ENCODE peak calls at places on chromosomes 5 and 9, in four cellular contexts. R, T, V and L are unnamed samples. For H3K27me3, the result is how much of the 10 kb centered on the place peaks cover.

GRCh38 chr5:38453506-38453905 is 102.9 kb downstream of the LIFR start:
- DNase-seq in R (peak), T (no peak), V (no peak), L (no peak)

GRCh38 chr9:32986971-32987370 is 14.5 kb downstream of the APTX start:
- DNase-seq in R (no peak), T (no peak), V (peak), L (peak)

GRCh38 chr5:62608529-62609511 is 30.2 kb downstream of the LRRC70 start:
- DNase-seq in R (no peak), T (no peak), V (no peak), L (no peak)

GRCh38 chr5:35012365-35012764 is 35.4 kb downstream of the AGXT2 start:
- DNase-seq in R (no peak), T (no peak), V (no peak), L (no peak)

GRCh38 chr9:32671333-32671732 is 35.9 kb upstream of the TAF1L start:
- DNase-seq in R (no peak), T (no peak), V (no peak), L (no peak)

GRCh38 chr5:88680253-88681132 is 202.5 kb downstream of the MEF2C start:
- DNase-seq in R (peak), T (peak), V (peak), L (no peak)

GRCh38 chr5:72383280-72384205 is 63.4 kb downstream of the PTCD2 start:
- DNase-seq in R (no peak), T (no peak), V (peak), L (peak)

GRCh38 chr5:1789838-1790462 is 9.7 kb downstream of the MRPL36 start:
- DNase-seq in R (no peak), T (peak), V (peak), L (peak)

GRCh38 chr5:167064199-167064811 is 1227.1 kb upstream of the WWC1 start:
- DNase-seq in R (no peak), T (no peak), V (no peak), L (no peak)

GRCh38 chr9:114003756-114004155 is 74.3 kb downstream of the AMBP start:
- DNase-seq in R (no peak), T (no peak), V (no peak), L (no peak)

GRCh38 chr5:448061-448765 is 5.2 kb downstream of the EXOC3 start:
- DNase-seq in R (no peak), T (no peak), V (no peak), L (no peak)

GRCh38 chr5:1421521-1422341 is 23.5 kb downstream of the SLC6A3 start:
- DNase-seq in R (no peak), T (no peak), V (no peak), L (no peak)

GRCh38 chr9:96245399-96245798 is 56.6 kb downstream of the HSD17B3 start:
- DNase-seq in R (no peak), T (no peak), V (no peak), L (no peak)

GRCh38 chr9:131589124-131589711 is 43.9 kb downstream of the PRRT1B start:
- DNase-seq in R (no peak), T (no peak), V (no peak), L (no peak)

GRCh38 chr9:121394292-121394691 is 24.2 kb upstream of the STOM start:
- DNase-seq in R (no peak), T (no peak), V (peak), L (peak)

GRCh38 chr9:113428062-113428600 is 17.6 kb downstream of the C9orf43 start:
- DNase-seq in R (no peak), T (no peak), V (no peak), L (no peak)

GRCh38 chr5:138138949-138139775 is at the start of gene NME5:
- DNase-seq in R (no peak), T (peak), V (peak), L (peak)

GRCh38 chr5:126531543-126532120 is 63.4 kb downstream of the ALDH7A1 start:
- DNase-seq in R (no peak), T (no peak), V (peak), L (no peak)

GRCh38 chr5:17763301-17763700 is 129.0 kb downstream of the TAF11L14 start:
- DNase-seq in R (no peak), T (no peak), V (peak), L (peak)

GRCh38 chr5:82162568-82162967 is 115.6 kb downstream of the RPS23 start:
- DNase-seq in R (no peak), T (no peak), V (no peak), L (no peak)

GRCh38 chr5:17224858-17225436 is 7.5 kb downstream of the BASP1 start:
- DNase-seq in R (no peak), T (no peak), V (peak), L (peak)

DNA sequence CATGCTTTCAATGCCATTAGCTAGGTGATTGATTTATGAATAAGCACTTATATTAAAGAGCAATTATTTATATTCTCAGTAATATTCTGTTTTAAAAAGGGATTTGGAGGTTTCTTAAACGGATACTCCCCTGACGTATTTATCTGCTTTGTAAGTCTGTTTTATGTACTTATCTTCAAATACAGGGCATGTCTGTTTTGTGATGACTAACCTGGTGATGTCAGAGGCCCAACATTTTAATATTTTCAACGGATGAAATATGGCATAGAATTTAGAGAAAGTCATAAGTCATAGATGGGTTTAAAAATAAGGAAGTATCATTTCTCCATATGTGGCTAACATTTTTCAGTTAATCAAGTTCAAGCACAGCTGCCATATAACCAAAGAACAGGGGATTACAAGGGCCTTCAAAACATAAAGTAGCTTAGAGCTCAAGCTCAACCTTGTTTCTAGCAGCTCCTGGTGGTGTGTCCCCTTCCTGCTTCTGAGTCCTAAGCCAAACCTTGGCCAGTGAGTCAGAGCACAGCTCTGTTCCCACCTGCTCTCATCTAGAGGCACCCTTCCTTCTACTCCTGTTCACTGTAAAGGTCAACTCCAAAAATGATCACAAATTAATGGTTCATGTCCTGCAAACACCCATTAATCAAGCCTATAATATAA is 131.4 kb downstream of the OXCT1 start:
- DNase-seq in R (no peak), T (no peak), V (peak), L (no peak)
- H3K27me3 ChIP-seq in R (under half), T (under half), V (under half), L (under half)

GRCh38 chr5:131810510-131811249 is 13.9 kb upstream of the FNIP1 start:
- DNase-seq in R (no peak), T (peak), V (peak), L (no peak)
- TF ChIP-seq CTCF in R (peak), T (peak), V (peak), L (peak)

GRCh38 chr9:133702798-133703570 is 35.2 kb downstream of the SARDH start:
- DNase-seq in R (peak), T (no peak), V (no peak), L (no peak)
- H3K27me3 ChIP-seq in R (under half), T (under half), V (under half), L (under half)

GRCh38 chr9:73165911-73166310 is 14.2 kb downstream of the ANXA1 start:
- DNase-seq in R (no peak), T (no peak), V (no peak), L (no peak)

GRCh38 chr9:73167614-73168013 is 15.9 kb downstream of the ANXA1 start:
- DNase-seq in R (no peak), T (no peak), V (no peak), L (no peak)

GRCh38 chr9:73166453-73166852 is 14.8 kb downstream of the ANXA1 start:
- DNase-seq in R (no peak), T (no peak), V (no peak), L (no peak)

GRCh38 chr9:73158723-73159122 is 7.1 kb downstream of the ANXA1 start:
- DNase-seq in R (no peak), T (no peak), V (no peak), L (no peak)

GRCh38 chr9:73162987-73163763 is 11.5 kb downstream of the ANXA1 start:
- DNase-seq in R (no peak), T (no peak), V (no peak), L (no peak)
- TF ChIP-seq CTCF in R (no peak), T (no peak), V (no peak), L (peak)

GRCh38 chr5:90550963-90551362 is 7.6 kb upstream of the ADGRV1 start:
- DNase-seq in R (no peak), T (no peak), V (no peak), L (no peak)
- H3K27me3 ChIP-seq in R (under half), T (under half), V (under half), L (under half)

DNA sequence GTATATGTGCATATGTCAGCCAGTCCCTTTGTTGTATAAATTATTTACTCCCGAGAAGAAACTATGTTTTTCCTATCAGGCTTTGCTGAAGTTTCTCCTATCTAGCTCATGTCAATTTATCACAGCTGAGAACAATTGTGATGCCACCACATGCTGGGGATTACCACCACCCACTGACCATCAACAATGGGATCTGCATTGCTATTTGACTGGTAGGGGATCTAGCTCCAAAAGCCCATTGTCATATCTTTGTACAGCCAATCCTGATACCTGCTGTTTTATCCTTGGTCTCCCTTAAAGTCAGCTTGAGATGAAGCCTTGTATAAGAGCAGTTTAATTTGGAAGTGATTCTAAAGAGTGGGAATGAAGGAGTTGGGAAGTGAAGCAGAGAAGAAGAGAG is 53.9 kb upstream of the KCNN2 start:
- DNase-seq in R (no peak), T (no peak), V (no peak), L (no peak)
- TF ChIP-seq CTCF in R (no peak), T (no peak), V (no peak), L (no peak)

GRCh38 chr5:133612021-133612860 is at the start of gene FSTL4:
- DNase-seq in R (no peak), T (peak), V (no peak), L (no peak)
- H3K27me3 ChIP-seq in R (under half), T (under half), V (under half), L (half or more)

GRCh38 chr9:35333551-35333950 is 156.4 kb upstream of the RUSC2 start:
- DNase-seq in R (no peak), T (peak), V (peak), L (peak)

GRCh38 chr9:35340046-35340445 is 149.9 kb upstream of the RUSC2 start:
- DNase-seq in R (no peak), T (no peak), V (peak), L (peak)

GRCh38 chr9:35338561-35339274 is 151.2 kb upstream of the RUSC2 start:
- DNase-seq in R (no peak), T (no peak), V (no peak), L (no peak)

GRCh38 chr9:35338086-35338485 is 151.8 kb upstream of the RUSC2 start:
- DNase-seq in R (no peak), T (no peak), V (no peak), L (no peak)

GRCh38 chr9:35335164-35335563 is 154.7 kb upstream of the RUSC2 start:
- DNase-seq in R (no peak), T (peak), V (peak), L (no peak)
- TF ChIP-seq CTCF in R (no peak), T (no peak), V (no peak), L (no peak)

GRCh38 chr9:37053684-37054512 is 19.8 kb upstream of the PAX5 start:
- DNase-seq in R (no peak), T (no peak), V (no peak), L (no peak)
- H3K27me3 ChIP-seq in R (under half), T (under half), V (half or more), L (under half)